ENCODE peak calls at places on chromosomes 4 and X, in four cellular contexts. A is HepG2, Y is K562, S is endothelial cell of umbilical vein. M is an unnamed sample.

GRCh38 chrX:132389480-132389879 is 99.4 kb downstream of the MBNL3 start:
- DNase-seq in A (no peak), Y (no peak), S (no peak), M (no peak)

GRCh38 chr4:145843148-145843547 is 95.5 kb downstream of the ZNF827 start:
- DNase-seq in A (no peak), Y (no peak), S (peak), M (no peak)

GRCh38 chr4:183563874-183564273 is 59.0 kb downstream of the ING2 start:
- DNase-seq in A (no peak), Y (no peak), S (no peak), M (no peak)

GRCh38 chrX:118117069-118117405 is 427 bp upstream of the KLHL13 start:
- DNase-seq in A (no peak), Y (peak), S (no peak), M (no peak)

GRCh38 chrX:115547448-115547847 is 13.5 kb upstream of the PLS3 start:
- DNase-seq in A (peak), Y (no peak), S (no peak), M (no peak)

GRCh38 chrX:68725966-68726365 is 78.5 kb downstream of the STARD8 start:
- DNase-seq in A (no peak), Y (no peak), S (no peak), M (no peak)

GRCh38 chr4:63348735-63349673 is 1060.2 kb downstream of the TECRL start:
- DNase-seq in A (no peak), Y (no peak), S (no peak), M (no peak)

GRCh38 chr4:7843831-7844230 is 95.8 kb downstream of the AFAP1 start:
- DNase-seq in A (no peak), Y (no peak), S (no peak), M (no peak)

GRCh38 chr4:137390141-137390540 is 142.2 kb downstream of the PCDH18 start:
- DNase-seq in A (no peak), Y (no peak), S (peak), M (no peak)

GRCh38 chr4:169231647-169232262 is 39.0 kb downstream of the SH3RF1 start:
- DNase-seq in A (no peak), Y (no peak), S (no peak), M (no peak)

GRCh38 chr4:83974111-83974789 is 438.3 kb downstream of the GPAT3 start:
- DNase-seq in A (no peak), Y (no peak), S (no peak), M (no peak)

GRCh38 chrX:72620550-72621145 is 48.0 kb upstream of the HDAC8 start:
- DNase-seq in A (peak), Y (peak), S (peak), M (peak)

GRCh38 chrX:13101439-13102139 is 57.2 kb upstream of the FAM9C start:
- DNase-seq in A (no peak), Y (peak), S (peak), M (peak)

GRCh38 chrX:152037183-152037582 is 62.7 kb upstream of the GABRE start:
- DNase-seq in A (no peak), Y (no peak), S (no peak), M (no peak)

GRCh38 chr4:54912155-54912554 is 213.2 kb downstream of the KDR start:
- DNase-seq in A (no peak), Y (no peak), S (no peak), M (no peak)

GRCh38 chrX:25721564-25721963 is 416.6 kb upstream of the MAGEB18 start:
- DNase-seq in A (peak), Y (no peak), S (peak), M (peak)

GRCh38 chrX:49058794-49059193 is at the start of gene CCDC120:
- DNase-seq in A (no peak), Y (no peak), S (no peak), M (no peak)

GRCh38 chr4:145852256-145852839 is 86.3 kb downstream of the ZNF827 start:
- DNase-seq in A (no peak), Y (no peak), S (no peak), M (no peak)

GRCh38 chr4:42150653-42151567 is 1.5 kb downstream of the BEND4 start:
- DNase-seq in A (no peak), Y (no peak), S (no peak), M (no peak)

GRCh38 chr4:124943145-124943889 is 230.8 kb upstream of the ANKRD50 start:
- DNase-seq in A (no peak), Y (no peak), S (no peak), M (no peak)

GRCh38 chr4:19406789-19407188 is 844.9 kb upstream of the SLIT2 start:
- DNase-seq in A (no peak), Y (no peak), S (no peak), M (no peak)

GRCh38 chr4:149897784-149898183 is 82.1 kb upstream of the IQCM start:
- DNase-seq in A (no peak), Y (peak), S (peak), M (peak)

GRCh38 chr4:73978886-73979285 is 2.9 kb downstream of the PF4 start:
- DNase-seq in A (no peak), Y (no peak), S (no peak), M (peak)

GRCh38 chrX:17680732-17681413 is 56.4 kb upstream of the SCML1 start:
- DNase-seq in A (no peak), Y (no peak), S (no peak), M (no peak)

GRCh38 chr4:176545886-176546285 is 226.1 kb downstream of the SPCS3 start:
- DNase-seq in A (no peak), Y (no peak), S (no peak), M (no peak)

GRCh38 chrX:106949366-106949765 is 29.2 kb downstream of the CLDN2 start:
- DNase-seq in A (no peak), Y (no peak), S (no peak), M (no peak)

GRCh38 chr4:182895791-182896292 is 21.3 kb downstream of the DCTD start:
- DNase-seq in A (peak), Y (no peak), S (no peak), M (no peak)

GRCh38 chr4:119081943-119082342 is 53.7 kb upstream of the MYOZ2 start:
- DNase-seq in A (no peak), Y (no peak), S (no peak), M (no peak)

GRCh38 chr4:32455231-32455630 is 1735.1 kb downstream of the PCDH7 start:
- DNase-seq in A (no peak), Y (no peak), S (no peak), M (no peak)

GRCh38 chrX:15664487-15665444 is at the start of gene CLTRN:
- DNase-seq in A (no peak), Y (no peak), S (no peak), M (peak)
- TF ChIP-seq JUN in A (no peak), Y (no peak), S (no peak), M (no peak)

DNA sequence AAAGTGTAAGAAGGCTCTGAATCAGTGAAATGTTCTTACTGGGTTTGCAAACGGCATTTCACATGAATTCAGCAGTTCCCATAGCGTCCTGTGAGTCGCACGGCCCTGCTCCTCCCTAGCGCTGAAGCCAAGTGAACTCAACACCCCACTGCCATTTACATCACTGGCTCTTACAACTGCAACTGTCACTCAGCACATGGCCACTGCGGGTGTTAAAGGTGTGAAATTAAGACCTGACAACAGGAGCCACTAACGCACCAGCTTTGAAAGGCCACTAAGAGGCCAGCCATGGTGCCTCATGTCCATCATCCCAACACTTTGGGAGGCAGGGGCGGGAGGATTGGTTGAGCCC is 31.7 kb downstream of the RNF212 start:
- DNase-seq in A (no peak), Y (no peak), S (no peak), M (peak)
- H3K27ac ChIP-seq in A (no peak), Y (no peak), S (no peak), M (peak)

GRCh38 chr4:76546282-76547166 is 111.5 kb downstream of the SHROOM3 start:
- DNase-seq in A (no peak), Y (no peak), S (peak), M (no peak)
- TF ChIP-seq MYC in A (no peak), Y (no peak), S (no peak), M (no peak)

DNA sequence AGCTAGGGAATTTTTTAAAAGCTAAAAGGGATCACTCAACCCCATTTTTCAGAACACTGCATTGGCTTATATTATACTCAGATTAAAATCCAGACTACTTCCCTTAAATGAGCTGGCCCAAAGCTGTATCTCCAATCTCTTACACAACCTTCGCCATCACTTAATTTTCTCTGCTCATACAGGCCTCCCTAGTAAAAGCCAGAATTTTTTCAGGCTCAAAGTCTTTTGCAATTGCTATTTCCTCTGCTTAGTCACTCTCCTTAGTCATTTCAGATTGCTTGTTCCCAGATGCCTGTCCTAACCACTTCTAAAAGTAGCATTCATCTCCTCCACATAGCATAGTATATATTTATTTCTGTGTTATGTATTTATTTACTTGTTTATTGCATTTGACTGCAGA is 1587.9 kb upstream of the ADGRL3 start:
- DNase-seq in A (no peak), Y (no peak), S (no peak), M (peak)
- TF ChIP-seq JUN in A (no peak), Y (no peak), S (no peak), M (no peak)

DNA sequence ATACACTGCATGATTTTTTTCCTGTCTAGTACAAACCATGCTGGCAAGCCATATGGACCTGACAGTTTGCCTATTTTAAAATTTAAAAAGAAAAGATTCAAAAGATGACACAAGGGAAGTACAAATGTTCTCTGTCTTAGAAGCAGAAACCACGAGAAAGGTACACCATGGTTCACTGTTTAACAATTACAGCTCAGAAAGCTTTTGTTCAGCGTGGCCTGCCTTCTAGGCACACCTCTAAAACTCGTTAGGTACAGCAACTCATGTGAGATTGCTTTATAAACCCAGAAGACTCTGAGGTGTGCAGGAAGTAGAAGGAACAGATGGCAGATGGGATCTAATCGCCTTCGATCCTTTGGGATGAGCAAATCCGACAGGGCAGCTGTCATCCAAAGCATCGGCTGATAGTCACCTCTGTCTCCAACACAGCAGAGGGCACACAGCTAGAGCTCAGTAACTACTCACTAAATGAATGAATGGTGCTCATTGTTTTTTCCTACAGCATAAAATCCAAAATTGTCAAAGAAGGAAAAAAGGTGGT is 35.5 kb upstream of the CENPU start:
- DNase-seq in A (no peak), Y (no peak), S (no peak), M (no peak)
- H3K27ac ChIP-seq in A (no peak), Y (no peak), S (no peak), M (no peak)

GRCh38 chr4:52956691-52957090 is 94.6 kb downstream of the RASL11B start:
- DNase-seq in A (no peak), Y (no peak), S (no peak), M (no peak)
- TF ChIP-seq MYC in A (no peak), Y (no peak), S (no peak), M (no peak)

M was measured in A549.